ENCODE peak calls at places on chromosomes 12 and 14, in eight cellular contexts. U, T, R, K, V, I, W and B are unnamed samples.

GRCh38 chr14:21498540-21499526 is 12.3 kb downstream of the METTL3 start:
- DNase-seq in V (no peak), T (peak; percentile 16), R (peak; percentile 28), K (peak; percentile 77), U (peak; percentile 48), I (peak; percentile 46), W (peak; percentile 51), B (no peak)

GRCh38 chr12:1917172-1918070 is 1.0 kb downstream of the CACNA2D4 start:
- DNase-seq in R (no peak), I (no peak), T (no peak), K (no peak), V (no peak), U (no peak), W (peak; percentile 27), B (no peak)

GRCh38 chr12:85711735-85712390 is 124.3 kb downstream of the RASSF9 start:
- DNase-seq in R (no peak), K (no peak), U (no peak), T (no peak), W (no peak), I (no peak), V (no peak), B (no peak)

GRCh38 chr12:47080725-47081502 is 1.2 kb upstream of the AMIGO2 start:
- DNase-seq in V (no peak), U (no peak), I (no peak), K (no peak), R (peak; percentile 84), W (no peak), T (peak; percentile 80), B (no peak)

GRCh38 chr12:113778432-113779128 is 187.5 kb downstream of the RBM19 start:
- DNase-seq in T (no peak), U (peak; percentile 86), R (no peak), V (no peak), I (peak; percentile 48), W (no peak), K (no peak), B (no peak)

GRCh38 chr12:19276767-19277166 is 147.2 kb downstream of the PLEKHA5 start:
- DNase-seq in W (no peak), V (no peak), K (no peak), T (no peak), U (no peak), R (no peak), I (no peak), B (no peak)

GRCh38 chr12:30908389-30909087 is 18.0 kb upstream of the TSPAN11 start:
- DNase-seq in V (no peak), U (no peak), K (peak; percentile 56), T (peak; percentile 79), R (peak; percentile 82), W (peak; percentile 36), I (no peak), B (no peak)

GRCh38 chr12:55955800-55956508 is 9.9 kb downstream of the PMEL start:
- DNase-seq in V (no peak), T (peak; percentile 62), W (peak; percentile 41), K (peak; percentile 48), U (no peak), I (no peak), R (peak; percentile 76), B (no peak)

GRCh38 chr12:51971679-51972423 is 20.4 kb downstream of the ACVR1B start:
- DNase-seq in V (no peak), R (no peak), I (no peak), T (no peak), U (no peak), W (no peak), K (no peak), B (no peak)

GRCh38 chr12:31297572-31298509 is 28.1 kb downstream of the SINHCAF start:
- DNase-seq in V (no peak), R (no peak), I (no peak), K (no peak), T (no peak), W (no peak), U (no peak), B (no peak)

GRCh38 chr12:7019043-7019569 is 830 bp upstream of the LPCAT3 start:
- DNase-seq in R (peak; percentile 6), U (no peak), K (no peak), T (no peak), I (no peak), W (no peak), V (no peak), B (no peak)
- H3K9ac ChIP-seq in R (peak overlapping the region; percentile 5), U (peak overlapping the region; percentile 9), K (peak overlapping the region; percentile 79), T (peak overlapping the region; percentile 82), I (no peak overlapping the region), W (peak overlapping the region; percentile 24), V (no peak overlapping the region), B (peak overlapping the region; percentile 83)

DNA sequence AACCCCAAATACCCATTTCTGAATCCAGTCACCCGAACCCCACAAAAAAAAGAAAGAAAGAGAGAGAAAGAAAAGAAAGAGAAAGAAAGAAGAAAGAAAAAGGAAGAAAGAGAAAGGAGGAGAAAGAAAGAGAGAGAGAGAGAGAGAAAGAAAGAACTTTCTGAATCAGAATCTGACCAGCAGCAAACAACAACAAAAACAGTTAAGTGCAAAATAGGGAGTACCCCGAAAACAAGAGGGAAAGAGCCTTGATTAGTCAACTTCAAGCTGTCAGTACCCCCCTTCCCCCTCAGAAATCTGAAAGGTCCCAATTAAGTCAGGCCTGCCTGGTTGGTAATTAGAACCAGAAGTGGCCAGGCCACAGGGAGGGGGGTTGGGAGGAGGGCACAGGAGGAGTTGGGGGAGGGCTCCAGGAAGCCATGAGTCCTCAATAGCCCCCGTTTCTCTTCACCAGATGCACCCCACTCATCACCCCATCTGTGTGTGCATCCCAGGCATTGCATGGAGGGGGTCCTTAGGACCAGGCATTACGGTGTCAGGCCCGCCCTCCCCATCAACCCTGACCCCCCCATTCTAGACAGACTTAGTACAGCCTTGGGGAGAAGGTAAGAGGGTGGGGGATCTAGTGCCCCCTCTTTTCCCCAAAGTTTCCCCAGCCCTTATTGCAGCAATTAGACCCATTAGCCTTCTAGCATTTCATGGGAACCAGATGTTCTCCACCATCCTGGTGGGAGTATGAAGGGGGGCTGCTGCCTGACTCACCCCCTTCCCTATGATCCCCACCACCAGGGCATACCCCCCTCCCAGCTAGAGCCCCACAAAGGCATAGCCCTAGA is 9.6 kb downstream of the RARG start:
- DNase-seq in I (no peak), R (no peak), W (peak; percentile 80), V (no peak), T (no peak), U (no peak), K (no peak), B (no peak)
- H3K4me1 ChIP-seq in I (peaks cover 53% of the 10 kb centered on the region), R (peaks cover 37% of the 10 kb centered on the region), W (peaks cover 53% of the 10 kb centered on the region), V (peaks cover 43% of the 10 kb centered on the region), T (peaks cover 54% of the 10 kb centered on the region), U (peaks cover 37% of the 10 kb centered on the region), K (peaks cover 57% of the 10 kb centered on the region), B (peaks cover 70% of the 10 kb centered on the region)

DNA sequence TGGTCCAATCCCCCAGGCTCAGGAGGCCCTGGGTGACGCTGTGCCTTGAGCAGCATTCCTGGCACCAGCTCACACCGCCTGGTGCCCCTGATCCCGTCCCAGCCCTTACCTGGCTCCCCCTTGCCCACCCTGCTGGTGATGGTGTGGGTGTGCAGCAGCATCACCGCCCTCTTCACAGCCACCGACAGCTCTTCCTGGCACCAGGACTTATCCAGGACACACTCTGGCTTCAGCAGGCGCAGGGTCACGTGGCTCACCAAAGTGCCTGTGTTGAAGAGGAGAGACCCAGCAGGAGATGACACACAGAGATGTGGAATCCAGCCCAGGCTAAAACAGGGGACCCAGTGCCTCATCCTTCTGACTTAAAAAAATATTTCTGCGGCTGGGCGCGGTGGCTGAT is 36.2 kb downstream of the GCN1 start:
- DNase-seq in K (no peak), T (no peak), W (no peak), R (no peak), V (no peak), I (no peak), U (no peak), B (no peak)
- H3K4me3 ChIP-seq in K (no peak overlapping the region), T (no peak overlapping the region), W (no peak overlapping the region), R (no peak overlapping the region), V (no peak overlapping the region), I (no peak overlapping the region), U (no peak overlapping the region), B (no peak overlapping the region)

GRCh38 chr14:50814161-50814560 is 16.8 kb downstream of the NIN start:
- DNase-seq in R (no peak), K (no peak), W (no peak), I (no peak), V (no peak), U (no peak), T (no peak), B (no peak)

GRCh38 chr14:50812180-50812579 is 18.8 kb downstream of the NIN start:
- DNase-seq in R (no peak), V (no peak), I (no peak), U (no peak), K (no peak), T (no peak), W (no peak), B (no peak)

GRCh38 chr14:50816419-50817047 is 14.4 kb downstream of the NIN start:
- DNase-seq in I (no peak), T (peak; percentile 47), W (no peak), K (peak; percentile 34), U (no peak), R (peak; percentile 60), V (no peak), B (no peak)

GRCh38 chr14:50813544-50813863 is 17.5 kb downstream of the NIN start:
- DNase-seq in T (no peak), I (no peak), V (no peak), W (no peak), R (no peak), U (no peak), K (no peak), B (no peak)

DNA sequence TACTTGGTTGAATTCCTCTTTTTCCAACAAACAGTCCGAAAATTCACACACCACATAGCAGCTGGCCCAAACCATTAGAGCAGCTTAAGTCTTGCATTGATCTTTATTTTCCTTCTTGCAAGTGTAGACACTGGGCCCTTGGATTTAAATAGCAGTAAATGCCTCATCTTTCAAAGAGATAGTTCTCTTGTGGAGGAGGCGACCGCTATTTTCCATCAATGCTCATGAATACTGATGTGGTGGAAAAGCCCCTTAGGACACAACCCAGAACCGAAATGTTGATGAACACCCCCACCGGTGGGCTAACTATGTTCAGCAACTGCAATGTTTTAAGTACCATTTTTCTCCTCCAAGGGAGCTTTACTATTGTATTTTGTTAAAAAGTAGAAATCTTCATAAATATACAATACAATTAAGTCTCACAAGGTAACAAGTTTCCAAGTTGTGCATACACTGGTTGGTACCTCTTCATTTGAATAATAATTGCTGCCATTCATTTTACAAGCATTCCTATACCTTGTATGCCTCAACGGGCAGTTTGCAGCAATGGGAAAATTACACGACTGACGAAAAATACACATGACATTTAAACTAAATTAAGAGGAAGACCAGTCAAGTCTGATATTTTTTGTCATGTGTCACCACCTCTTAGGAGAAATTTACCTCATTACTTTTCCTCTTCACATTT is 18.0 kb downstream of the NIN start:
- DNase-seq in K (no peak), T (no peak), I (no peak), V (no peak), U (no peak), R (no peak), W (no peak), B (no peak)
- H3K9ac ChIP-seq in K (no peak overlapping the region), T (no peak overlapping the region), I (no peak overlapping the region), V (no peak overlapping the region), U (no peak overlapping the region), R (no peak overlapping the region), W (no peak overlapping the region), B (no peak overlapping the region)

GRCh38 chr12:111446631-111447570 is 41.2 kb downstream of the SH2B3 start:
- DNase-seq in T (no peak), K (no peak), I (no peak), R (no peak), U (no peak), V (no peak), W (no peak), B (no peak)
- H3K4me1 ChIP-seq in T (peaks cover 40% of the 10 kb centered on the region), K (no peaks in the 10 kb centered on the region), I (peaks cover 5% of the 10 kb centered on the region), R (peaks cover 21% of the 10 kb centered on the region), U (peaks cover 33% of the 10 kb centered on the region), V (peaks cover 8% of the 10 kb centered on the region), W (peaks cover 29% of the 10 kb centered on the region), B (peaks cover 15% of the 10 kb centered on the region)